ENCODE peak calls at places on chromosomes 6 and 20, in four cellular contexts. Y is mesendoderm, M is H1, V is trophoblast cell. S is an unnamed sample.

GRCh38 chr20:49893242-49894072 is 21.9 kb downstream of the SPATA2 start:
- DNase-seq in M (no peak), Y (no peak), V (peak), S (peak)

GRCh38 chr20:6530254-6530653 is 237.2 kb upstream of the BMP2 start:
- DNase-seq in Y (no peak), M (no peak), V (no peak), S (peak)

GRCh38 chr6:5143625-5144311 is 58.6 kb downstream of the PPP1R3G start:
- DNase-seq in Y (peak), M (peak), V (peak), S (peak)

GRCh38 chr6:165662671-165663282 is at the start of gene PDE10A:
- DNase-seq in Y (peak), V (peak), M (no peak), S (peak)

GRCh38 chr6:26003102-26003694 is 40.6 kb downstream of the TRIM38 start:
- DNase-seq in Y (peak), V (peak), M (no peak), S (peak)

GRCh38 chr6:140538926-140539325 is 1164.5 kb upstream of the CITED2 start:
- DNase-seq in Y (peak), V (peak), M (no peak), S (peak)

GRCh38 chr20:47493175-47493953 is 8.3 kb upstream of the NCOA3 start:
- DNase-seq in Y (no peak), V (peak), M (no peak), S (peak)

GRCh38 chr6:28922004-28922840 is 1.6 kb downstream of the TRIM27 start:
- DNase-seq in V (peak), Y (peak), M (no peak), S (peak)

GRCh38 chr6:116393430-116393829 is 22.7 kb downstream of the DSE start:
- DNase-seq in M (no peak), V (no peak), Y (no peak), S (no peak)

GRCh38 chr6:149052350-149053106 is 265.0 kb upstream of the TAB2 start:
- DNase-seq in M (no peak), V (no peak), Y (no peak), S (no peak)

GRCh38 chr20:63051911-63052310 is 45.1 kb upstream of the BHLHE23 start:
- DNase-seq in M (no peak), Y (no peak), V (no peak), S (no peak)

GRCh38 chr6:136921521-136921935 is 573 bp upstream of the SLC35D3 start:
- DNase-seq in M (no peak), Y (peak), V (no peak), S (no peak)
- H3K18ac ChIP-seq in M (peak), Y (peak), V (no peak), S (no peak)

DNA sequence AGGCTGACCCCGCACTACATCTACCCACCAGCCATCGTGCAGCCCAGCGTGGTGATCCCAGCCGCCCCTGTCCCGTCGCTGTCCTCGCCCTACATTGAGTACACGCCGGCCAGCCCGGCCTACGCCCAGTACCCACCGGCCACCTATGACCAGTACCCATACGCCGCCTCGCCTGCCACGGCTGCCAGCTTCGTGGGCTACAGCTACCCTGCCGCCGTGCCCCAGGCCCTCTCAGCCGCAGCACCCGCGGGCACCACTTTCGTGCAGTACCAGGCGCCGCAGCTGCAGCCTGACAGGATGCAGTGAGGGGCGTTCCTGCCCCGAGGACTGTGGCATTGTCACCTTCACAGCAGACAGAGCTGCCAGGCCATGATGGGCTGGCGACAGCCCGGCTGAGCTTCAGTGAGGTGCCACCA is 16.4 kb downstream of the RBM38 start:
- DNase-seq in M (no peak), Y (no peak), V (no peak), S (no peak)
- H3K18ac ChIP-seq in M (no peak), Y (no peak), V (no peak), S (no peak)

DNA sequence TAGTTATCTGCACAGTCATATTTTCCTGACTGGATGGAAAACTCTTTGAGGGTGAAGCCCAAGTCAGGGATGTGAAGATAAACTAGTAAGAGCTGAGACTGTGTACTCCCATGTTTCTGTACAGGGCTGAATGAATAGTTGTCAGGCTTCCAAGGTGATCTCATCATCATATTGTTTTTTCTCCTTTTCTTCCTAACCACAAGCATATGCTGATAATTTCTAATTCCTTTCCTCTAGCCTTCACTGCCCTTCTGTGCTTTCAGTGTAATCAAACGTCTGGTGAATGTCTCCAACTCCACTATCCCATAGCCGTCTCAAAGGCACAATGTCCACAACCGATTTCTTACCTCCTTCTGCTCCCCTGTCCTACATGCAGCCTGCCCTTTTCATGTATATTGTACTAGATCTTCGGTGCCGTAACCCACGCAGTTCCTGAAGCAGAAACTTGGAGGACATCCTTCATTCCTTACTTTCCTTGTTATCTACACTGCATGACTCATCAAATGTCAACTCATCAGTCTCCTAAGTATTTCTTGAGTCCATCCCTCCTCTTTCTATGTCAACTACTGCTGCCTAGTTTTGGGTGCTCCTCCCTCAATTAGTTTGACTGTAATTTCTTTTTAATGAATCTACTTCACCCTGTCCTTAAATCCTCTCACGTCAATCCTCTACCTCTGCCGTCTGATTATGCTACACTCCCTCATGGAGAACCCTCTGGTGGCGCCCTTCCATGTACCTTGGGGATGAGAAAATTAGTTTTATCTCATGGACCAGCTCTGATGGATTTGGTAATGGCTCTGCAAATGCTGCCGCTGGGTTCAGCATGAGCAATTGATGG is 21.9 kb downstream of the NCOA7 start:
- DNase-seq in Y (peak), M (no peak), V (no peak), S (peak)
- H3K18ac ChIP-seq in Y (no peak), M (no peak), V (no peak), S (peak)

DNA sequence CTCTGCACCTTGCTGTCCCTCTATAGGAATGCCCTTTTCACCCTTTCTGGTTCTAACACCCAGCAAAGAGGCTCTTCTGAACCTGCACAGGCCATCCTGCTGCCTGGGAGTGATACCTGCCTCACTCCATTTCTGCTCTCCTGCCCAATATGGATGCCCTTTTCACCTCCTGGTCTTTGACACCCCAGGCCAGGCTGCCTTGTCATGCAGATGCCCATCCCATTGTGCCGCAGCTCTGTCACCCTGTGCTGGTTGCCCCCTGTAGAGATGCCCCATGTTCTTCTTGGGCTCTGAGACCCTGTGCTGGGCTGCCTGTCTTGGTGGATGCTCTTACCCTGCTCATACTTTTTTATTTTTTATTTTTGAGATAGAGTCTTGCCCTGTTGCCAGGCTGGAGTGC is 95.3 kb downstream of the CDKAL1 start:
- DNase-seq in V (no peak), Y (no peak), M (no peak), S (no peak)
- H3K18ac ChIP-seq in V (no peak), Y (peak), M (no peak), S (no peak)